ENCODE peak calls at places on chromosomes 16 and 17, in ten cellular contexts. M is nucleus accumbens; I is posterior cingulate gyrus; F is fibroblast of lung; P is HL-60; T is stimulated activated CD4-positive, alpha-beta T cell treated with anti-CD3 and anti-CD28 coated beads, Interleukin-4, amount 100 ng/mL, for 1 hour; B is epithelial cell of prostate; L is KG1; O is activated T-cell treated with anti-CD3 and anti-CD28 coated beads for 1 hour; H is pancreas. D is an unnamed sample.

GRCh38 chr17:79082311-79083190 is 7.9 kb downstream of the ENGASE start:
- DNase-seq in T (peak), B (no peak), P (no peak), O (peak), H (peak), L (no peak), M (no peak), F (peak), I (no peak), D (no peak)

GRCh38 chr16:85619089-85619850 is 6.1 kb downstream of the GSE1 start:
- DNase-seq in L (no peak), H (peak), P (no peak), M (no peak), I (no peak), O (no peak), T (no peak), B (no peak), F (no peak), D (no peak)

GRCh38 chr17:49005140-49005539 is 8.0 kb downstream of the IGF2BP1 start:
- DNase-seq in P (no peak), B (no peak), O (no peak), H (no peak), I (no peak), L (no peak), F (no peak), M (no peak), T (no peak), D (no peak)

GRCh38 chr17:77145209-77145608 is 4.4 kb downstream of the SEC14L1 start:
- DNase-seq in O (no peak), I (no peak), L (no peak), M (no peak), B (no peak), H (no peak), T (no peak), F (no peak), P (no peak), D (no peak)

GRCh38 chr17:64983708-64984107 is 64.4 kb upstream of the LRRC37A3 start:
- DNase-seq in B (no peak), H (no peak), I (no peak), M (no peak), T (no peak), F (no peak), O (no peak), L (no peak), P (no peak), D (peak)

GRCh38 chr17:62724398-62725146 is 83.5 kb downstream of the MARCHF10 start:
- DNase-seq in B (peak), O (peak), I (no peak), P (no peak), H (no peak), L (no peak), T (peak), M (no peak), F (no peak), D (no peak)

GRCh38 chr17:72725432-72726068 is 366.9 kb downstream of the SLC39A11 start:
- DNase-seq in O (peak), M (no peak), P (peak), T (peak), L (no peak), B (no peak), F (peak), H (peak), I (peak), D (peak)

GRCh38 chr17:17381438-17382059 is 78.4 kb downstream of the NT5M start:
- DNase-seq in T (no peak), B (no peak), L (no peak), M (no peak), P (no peak), F (no peak), H (no peak), I (no peak), O (no peak), D (no peak)

GRCh38 chr17:64531955-64532371 is 25.2 kb downstream of the CEP95 start:
- DNase-seq in B (no peak), P (no peak), H (no peak), F (peak), M (no peak), I (no peak), O (no peak), T (no peak), L (no peak), D (no peak)

GRCh38 chr16:2429771-2430663 is 770 bp downstream of the CCNF start:
- DNase-seq in I (no peak), H (no peak), P (no peak), L (no peak), F (peak), B (no peak), T (no peak), M (no peak), O (no peak), D (no peak)

GRCh38 chr17:76659928-76660614 is 16.5 kb upstream of the ST6GALNAC1 start:
- DNase-seq in P (no peak), H (no peak), O (no peak), F (peak), I (no peak), L (no peak), M (no peak), B (no peak), T (peak), D (no peak)

GRCh38 chr16:86517652-86518258 is 7.4 kb downstream of the FOXF1 start:
- DNase-seq in M (peak), I (peak), F (peak), P (no peak), H (no peak), L (no peak), T (no peak), O (no peak), B (no peak), D (peak)

GRCh38 chr17:46064460-46064859 is 65.4 kb downstream of the STH start:
- DNase-seq in B (no peak), M (no peak), I (no peak), O (no peak), F (no peak), L (no peak), H (no peak), P (no peak), T (no peak), D (no peak)

GRCh38 chr16:12703935-12704334 is 99.8 kb downstream of the CPPED1 start:
- DNase-seq in B (no peak), I (no peak), L (no peak), P (no peak), M (no peak), O (no peak), F (no peak), H (no peak), T (no peak), D (peak)

GRCh38 chr17:61390479-61390791 is 9.2 kb upstream of the TBX2 start:
- DNase-seq in P (no peak), H (peak), O (no peak), B (no peak), L (no peak), I (no peak), T (no peak), M (no peak), F (no peak), D (no peak)

GRCh38 chr17:75848523-75849303 is 4.5 kb upstream of the UNC13D start:
- DNase-seq in P (no peak), T (peak), F (peak), O (peak), H (peak), B (no peak), M (peak), L (no peak), I (peak), D (no peak)

GRCh38 chr17:65171753-65172152 is 34.6 kb downstream of the RGS9 start:
- DNase-seq in L (no peak), P (no peak), F (no peak), B (no peak), H (no peak), M (no peak), T (no peak), O (no peak), I (no peak), D (no peak)

GRCh38 chr17:17784599-17785264 is 52.1 kb downstream of the SREBF1 start:
- DNase-seq in O (no peak), L (no peak), M (no peak), I (no peak), F (no peak), T (no peak), H (peak), B (no peak), P (no peak), D (no peak)

GRCh38 chr16:901715-902601 is 68.8 kb downstream of the LMF1 start:
- DNase-seq in M (no peak), I (no peak), P (no peak), F (no peak), H (peak), B (no peak), O (no peak), T (no peak), L (no peak), D (no peak)

GRCh38 chr16:68936729-68937631 is 93.6 kb downstream of the TANGO6 start:
- DNase-seq in I (no peak), B (peak), P (no peak), H (no peak), F (peak), O (no peak), T (no peak), M (no peak), L (no peak), D (no peak)

GRCh38 chr16:89924298-89924924 is 1.3 kb downstream of the TUBB3 start:
- DNase-seq in B (no peak), F (peak), L (no peak), P (no peak), I (no peak), O (no peak), H (peak), T (no peak), M (no peak), D (no peak)

GRCh38 chr16:82082543-82083244 is 47.6 kb downstream of the HSD17B2 start:
- DNase-seq in O (no peak), I (no peak), B (no peak), T (no peak), F (peak), L (no peak), P (no peak), H (no peak), M (no peak), D (no peak)

GRCh38 chr16:47492428-47493357 is 31.6 kb downstream of the PHKB start:
- DNase-seq in H (no peak), T (no peak), F (peak), M (no peak), I (no peak), O (no peak), P (peak), L (peak), B (no peak), D (peak)

GRCh38 chr16:77211880-77212735 is 12.9 kb downstream of the SYCE1L start:
- DNase-seq in I (no peak), M (no peak), B (no peak), H (peak), T (peak), O (peak), P (no peak), L (no peak), F (peak), D (no peak)

GRCh38 chr16:89853306-89853993 is 19.9 kb upstream of the TCF25 start:
- DNase-seq in B (no peak), H (no peak), F (no peak), M (no peak), O (no peak), P (no peak), T (no peak), I (no peak), L (no peak), D (peak)

GRCh38 chr17:19303367-19303776 is 59.2 kb downstream of the B9D1 start:
- DNase-seq in O (no peak), T (no peak), I (no peak), F (no peak), M (no peak), P (no peak), B (no peak), H (no peak), L (no peak), D (no peak)

GRCh38 chr17:49926886-49927285 is 42.1 kb upstream of the DLX4 start:
- DNase-seq in I (no peak), F (peak), H (no peak), L (no peak), T (no peak), P (no peak), B (no peak), M (no peak), O (no peak), D (no peak)

GRCh38 chr16:25210758-25211157 is 6.0 kb upstream of the AQP8 start:
- DNase-seq in B (no peak), M (no peak), I (no peak), T (no peak), F (peak), O (no peak), P (no peak), L (no peak), H (no peak), D (no peak)

GRCh38 chr16:50371936-50372595 is 3.3 kb upstream of the BRD7 start:
- DNase-seq in H (no peak), I (peak), T (no peak), L (no peak), B (no peak), F (peak), P (no peak), O (no peak), M (no peak), D (no peak)

D was measured in left lobe of liver.